ENCODE peak calls at places on chromosome 4, in six cellular contexts. One of them, this sample, is unnamed.

GRCh38 chr4:184115399-184115798 is 102.3 kb downstream of the ENPP6 start:
- DNase-seq in HepG2: no peak
- DNase-seq in HCT116: no peak
- DNase-seq in SK-N-SH: no peak
- DNase-seq in H1: no peak
- DNase-seq in K562: no peak
- DNase-seq in this sample: no peak

GRCh38 chr4:7034262-7035081 is 8.7 kb upstream of the TADA2B start:
- DNase-seq in K562: no peak
- DNase-seq in SK-N-SH: no peak
- DNase-seq in H1: no peak
- DNase-seq in HepG2: peak
- DNase-seq in HCT116: no peak
- DNase-seq in this sample: peak

GRCh38 chr4:6252051-6252450 is 17.6 kb upstream of the WFS1 start:
- DNase-seq in H1: no peak
- DNase-seq in HepG2: no peak
- DNase-seq in SK-N-SH: no peak
- DNase-seq in HCT116: no peak
- DNase-seq in K562: no peak
- DNase-seq in this sample: no peak

GRCh38 chr4:153448003-153448731 is 18.0 kb upstream of the TMEM131L start:
- DNase-seq in H1: no peak
- DNase-seq in HCT116: no peak
- DNase-seq in K562: no peak
- DNase-seq in SK-N-SH: peak
- DNase-seq in HepG2: no peak
- DNase-seq in this sample: peak

GRCh38 chr4:101411926-101412325 is 64.6 kb upstream of the PPP3CA start:
- DNase-seq in H1: no peak
- DNase-seq in HepG2: no peak
- DNase-seq in HCT116: no peak
- DNase-seq in K562: no peak
- DNase-seq in SK-N-SH: no peak
- DNase-seq in this sample: no peak

GRCh38 chr4:54231419-54232150 is 2.5 kb downstream of the PDGFRA start:
- DNase-seq in K562: no peak
- DNase-seq in H1: no peak
- DNase-seq in HCT116: no peak
- DNase-seq in HepG2: no peak
- DNase-seq in SK-N-SH: peak
- DNase-seq in this sample: no peak

GRCh38 chr4:3202836-3203820 is 45.8 kb upstream of the MSANTD1 start:
- DNase-seq in K562: no peak
- DNase-seq in HCT116: no peak
- DNase-seq in SK-N-SH: no peak
- DNase-seq in HepG2: peak
- DNase-seq in H1: no peak
- DNase-seq in this sample: no peak

GRCh38 chr4:163166041-163166579 is 580 bp downstream of the NAF1 start:
- DNase-seq in HepG2: peak
- DNase-seq in SK-N-SH: peak
- DNase-seq in HCT116: no peak
- DNase-seq in H1: no peak
- DNase-seq in K562: peak
- DNase-seq in this sample: peak

GRCh38 chr4:82661153-82661552 is 99.4 kb upstream of the TMEM150C start:
- DNase-seq in K562: no peak
- DNase-seq in HepG2: no peak
- DNase-seq in H1: no peak
- DNase-seq in SK-N-SH: no peak
- DNase-seq in HCT116: no peak
- DNase-seq in this sample: no peak

GRCh38 chr4:515251-515650 is 16.2 kb downstream of the PIGG start:
- DNase-seq in H1: no peak
- DNase-seq in SK-N-SH: no peak
- DNase-seq in HCT116: no peak
- DNase-seq in K562: no peak
- DNase-seq in HepG2: no peak
- DNase-seq in this sample: no peak

GRCh38 chr4:187383181-187383580 is 612.4 kb upstream of the ZFP42 start:
- DNase-seq in H1: no peak
- DNase-seq in HepG2: no peak
- DNase-seq in SK-N-SH: no peak
- DNase-seq in K562: no peak
- DNase-seq in HCT116: no peak
- DNase-seq in this sample: no peak

GRCh38 chr4:1012031-1012739 is 759 bp downstream of the FGFRL1 start:
- DNase-seq in K562: peak
- DNase-seq in SK-N-SH: peak
- DNase-seq in HCT116: no peak
- DNase-seq in HepG2: peak
- DNase-seq in H1: no peak
- DNase-seq in this sample: peak

GRCh38 chr4:168353746-168354145 is 35.2 kb upstream of the DDX60 start:
- DNase-seq in K562: no peak
- DNase-seq in HepG2: no peak
- DNase-seq in HCT116: no peak
- DNase-seq in SK-N-SH: no peak
- DNase-seq in H1: no peak
- DNase-seq in this sample: no peak

GRCh38 chr4:62243895-62244294 is 1043.8 kb downstream of the ADGRL3 start:
- DNase-seq in HCT116: no peak
- DNase-seq in K562: no peak
- DNase-seq in HepG2: no peak
- DNase-seq in H1: no peak
- DNase-seq in SK-N-SH: no peak
- DNase-seq in this sample: peak

GRCh38 chr4:182240161-182241130 is 2.8 kb upstream of the TENM3 start:
- DNase-seq in HCT116: no peak
- DNase-seq in SK-N-SH: peak
- DNase-seq in HepG2: peak
- DNase-seq in K562: no peak
- DNase-seq in H1: no peak
- DNase-seq in this sample: no peak

GRCh38 chr4:6002926-6003325 is 15.3 kb downstream of the C4orf50 start:
- DNase-seq in K562: no peak
- DNase-seq in SK-N-SH: no peak
- DNase-seq in H1: no peak
- DNase-seq in HCT116: no peak
- DNase-seq in HepG2: no peak
- DNase-seq in this sample: no peak

GRCh38 chr4:183493246-183493645 is 11.6 kb upstream of the ING2 start:
- DNase-seq in HepG2: no peak
- DNase-seq in K562: no peak
- DNase-seq in HCT116: no peak
- DNase-seq in SK-N-SH: no peak
- DNase-seq in H1: no peak
- DNase-seq in this sample: no peak

GRCh38 chr4:18366762-18367358 is 345.3 kb upstream of the LCORL start:
- DNase-seq in SK-N-SH: peak
- DNase-seq in HCT116: no peak
- DNase-seq in H1: no peak
- DNase-seq in HepG2: peak
- DNase-seq in K562: no peak
- DNase-seq in this sample: peak

GRCh38 chr4:147820975-147821374 is 89.1 kb downstream of the ARHGAP10 start:
- DNase-seq in H1: no peak
- DNase-seq in K562: no peak
- DNase-seq in HCT116: no peak
- DNase-seq in SK-N-SH: no peak
- DNase-seq in HepG2: no peak
- DNase-seq in this sample: no peak

GRCh38 chr4:177128306-177128705 is 181.4 kb upstream of the NEIL3 start:
- DNase-seq in K562: no peak
- DNase-seq in H1: no peak
- DNase-seq in HCT116: no peak
- DNase-seq in HepG2: no peak
- DNase-seq in SK-N-SH: no peak
- DNase-seq in this sample: no peak

GRCh38 chr4:79232555-79232954 is 93.3 kb downstream of the NAA11 start:
- DNase-seq in HCT116: no peak
- DNase-seq in K562: no peak
- DNase-seq in SK-N-SH: no peak
- DNase-seq in H1: no peak
- DNase-seq in HepG2: no peak
- DNase-seq in this sample: peak

GRCh38 chr4:84852081-84852480 is 114.4 kb downstream of the WDFY3 start:
- DNase-seq in K562: no peak
- DNase-seq in HCT116: peak
- DNase-seq in SK-N-SH: no peak
- DNase-seq in H1: no peak
- DNase-seq in HepG2: no peak
- DNase-seq in this sample: no peak

GRCh38 chr4:66000500-66001117 is 330.3 kb upstream of the EPHA5 start:
- DNase-seq in SK-N-SH: no peak
- DNase-seq in K562: no peak
- DNase-seq in HCT116: no peak
- DNase-seq in H1: no peak
- DNase-seq in HepG2: no peak
- DNase-seq in this sample: no peak

GRCh38 chr4:122584517-122584916 is 36.3 kb downstream of the IL21 start:
- DNase-seq in SK-N-SH: no peak
- DNase-seq in H1: no peak
- DNase-seq in HepG2: no peak
- DNase-seq in K562: no peak
- DNase-seq in HCT116: no peak
- DNase-seq in this sample: no peak

GRCh38 chr4:183242291-183242690 is 77.8 kb downstream of the CLDN22 start:
- DNase-seq in HepG2: no peak
- DNase-seq in H1: no peak
- DNase-seq in K562: no peak
- DNase-seq in HCT116: no peak
- DNase-seq in SK-N-SH: no peak
- DNase-seq in this sample: no peak

GRCh38 chr4:109574443-109574850 is 14.4 kb downstream of the MCUB start:
- DNase-seq in K562: no peak
- DNase-seq in H1: no peak
- DNase-seq in HCT116: no peak
- DNase-seq in SK-N-SH: no peak
- DNase-seq in HepG2: peak
- DNase-seq in this sample: peak
- TF ChIP-seq JUND in K562: no peak
- TF ChIP-seq JUND in H1: no peak
- TF ChIP-seq JUND in HCT116: no peak
- TF ChIP-seq JUND in SK-N-SH: no peak
- TF ChIP-seq JUND in HepG2: no peak
- TF ChIP-seq JUND in this sample: no peak

GRCh38 chr4:155608231-155608885 is 58.3 kb upstream of the GUCY1A1 start:
- DNase-seq in SK-N-SH: no peak
- DNase-seq in K562: no peak
- DNase-seq in HepG2: no peak
- DNase-seq in H1: no peak
- DNase-seq in HCT116: no peak
- DNase-seq in this sample: no peak
- TF ChIP-seq JUND in SK-N-SH: no peak
- TF ChIP-seq JUND in K562: no peak
- TF ChIP-seq JUND in HepG2: no peak
- TF ChIP-seq JUND in H1: no peak
- TF ChIP-seq JUND in HCT116: no peak
- TF ChIP-seq JUND in this sample: no peak

GRCh38 chr4:15145709-15146108 is 143.4 kb downstream of the CPEB2 start:
- DNase-seq in K562: no peak
- DNase-seq in SK-N-SH: no peak
- DNase-seq in H1: no peak
- DNase-seq in HepG2: no peak
- DNase-seq in HCT116: no peak
- DNase-seq in this sample: no peak

GRCh38 chr4:15147709-15148651 is 145.7 kb downstream of the CPEB2 start:
- DNase-seq in H1: no peak
- DNase-seq in HepG2: peak
- DNase-seq in HCT116: no peak
- DNase-seq in SK-N-SH: no peak
- DNase-seq in K562: no peak
- DNase-seq in this sample: no peak

GRCh38 chr4:15149842-15150592 is 147.7 kb downstream of the CPEB2 start:
- DNase-seq in HCT116: peak
- DNase-seq in H1: no peak
- DNase-seq in K562: peak
- DNase-seq in HepG2: peak
- DNase-seq in SK-N-SH: peak
- DNase-seq in this sample: peak

GRCh38 chr4:15150636-15151432 is 148.6 kb downstream of the CPEB2 start:
- DNase-seq in HepG2: no peak
- DNase-seq in SK-N-SH: no peak
- DNase-seq in K562: peak
- DNase-seq in HCT116: no peak
- DNase-seq in H1: no peak
- DNase-seq in this sample: no peak

DNA sequence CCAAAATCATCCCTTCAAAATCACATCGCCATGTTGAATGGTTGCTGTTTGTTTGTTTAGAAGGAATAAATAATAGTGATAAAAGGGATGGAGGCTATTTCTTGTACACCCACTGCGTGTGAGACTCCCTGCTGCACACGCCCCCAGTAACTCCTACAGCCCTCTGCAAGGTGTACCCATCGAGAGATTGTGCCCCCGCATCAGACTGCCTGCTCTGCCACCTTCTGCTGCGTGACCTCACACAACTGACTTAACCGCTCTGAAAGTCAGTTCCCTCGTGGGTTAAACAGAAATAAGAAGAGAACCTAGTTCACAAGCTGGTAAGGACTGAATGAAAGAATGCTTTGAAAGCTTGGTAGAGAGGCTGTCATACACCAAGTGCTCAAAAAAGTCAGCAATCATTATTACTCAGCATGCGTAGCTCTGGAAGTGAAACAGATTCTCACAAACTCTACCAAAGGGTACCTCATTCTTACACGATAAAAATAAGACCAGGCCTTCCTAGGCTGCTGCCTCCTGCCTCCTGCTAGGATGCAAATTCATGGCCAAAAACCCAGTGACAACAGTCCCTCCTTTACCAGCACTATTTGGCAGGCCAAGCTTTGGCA is 147.1 kb downstream of the CPEB2 start:
- DNase-seq in HepG2: no peak
- DNase-seq in SK-N-SH: no peak
- DNase-seq in K562: peak
- DNase-seq in H1: no peak
- DNase-seq in HCT116: no peak
- DNase-seq in this sample: no peak
- TF ChIP-seq JUND in HepG2: no peak
- TF ChIP-seq JUND in SK-N-SH: no peak
- TF ChIP-seq JUND in K562: no peak
- TF ChIP-seq JUND in H1: no peak
- TF ChIP-seq JUND in HCT116: no peak
- TF ChIP-seq JUND in this sample: no peak

GRCh38 chr4:4438891-4439290 is 52.0 kb downstream of the NSG1 start:
- DNase-seq in K562: no peak
- DNase-seq in HepG2: no peak
- DNase-seq in SK-N-SH: no peak
- DNase-seq in HCT116: no peak
- DNase-seq in H1: no peak
- DNase-seq in this sample: no peak
- TF ChIP-seq JUND in K562: no peak
- TF ChIP-seq JUND in HepG2: no peak
- TF ChIP-seq JUND in SK-N-SH: no peak
- TF ChIP-seq JUND in HCT116: no peak
- TF ChIP-seq JUND in H1: no peak
- TF ChIP-seq JUND in this sample: no peak